ENCODE peak calls at places on chromosomes 6 and 20, in six cellular contexts. B is effector CD4-positive, alpha-beta T cell; U is lung microvascular endothelial cell; S is T-helper 9 cell; V is NCI-H2081 treated with DMSO at 0.1 percent for 48 hours; H is activated B cell treated with CpG ODN at 0.5 μM for 24 hours. W is an unnamed sample.

GRCh38 chr6:128882560-128882959 is 378 bp upstream of the LAMA2 start:
- DNase-seq in B (no peak), U (no peak), S (no peak), V (no peak), H (no peak), W (no peak)

GRCh38 chr6:116352515-116353471 is 18.0 kb upstream of the DSE start:
- DNase-seq in B (no peak), U (no peak), S (no peak), V (no peak), H (no peak), W (peak)

GRCh38 chr6:8000080-8001035 is 63.8 kb downstream of the BLOC1S5 start:
- DNase-seq in B (no peak), U (peak), S (no peak), V (no peak), H (no peak), W (no peak)

GRCh38 chr6:48147101-48147500 is 36.1 kb upstream of the PTCHD4 start:
- DNase-seq in B (no peak), U (no peak), S (no peak), V (no peak), H (no peak), W (no peak)

GRCh38 chr6:133041020-133041419 is 200.1 kb upstream of the EYA4 start:
- DNase-seq in B (no peak), U (no peak), S (no peak), V (no peak), H (no peak), W (no peak)

GRCh38 chr20:24605937-24606455 is 136.6 kb downstream of the SYNDIG1 start:
- DNase-seq in B (no peak), U (no peak), S (no peak), V (no peak), H (no peak), W (no peak)

GRCh38 chr6:133184798-133185380 is 56.3 kb upstream of the EYA4 start:
- DNase-seq in B (no peak), U (peak), S (no peak), V (no peak), H (no peak), W (peak)

GRCh38 chr6:7805828-7806227 is 79.9 kb downstream of the BMP6 start:
- DNase-seq in B (no peak), U (peak), S (no peak), V (no peak), H (no peak), W (peak)

GRCh38 chr20:16676895-16677294 is 52.9 kb upstream of the SNRPB2 start:
- DNase-seq in B (no peak), U (no peak), S (no peak), V (no peak), H (no peak), W (no peak)

W was measured in EH.